ENCODE peak calls at places on chromosomes 16 and 17, in five cellular contexts. One of them, this sample, is unnamed.

GRCh38 chr16:30395155-30395991 is at the start of gene ZNF48:
- DNase-seq in AG09309: no peak
- DNase-seq in suprapubic skin: peak
- DNase-seq in bronchial epithelial cell: peak
- DNase-seq in WTC11: peak
- DNase-seq in this sample: peak

GRCh38 chr16:29862383-29862883 is 593 bp downstream of the CDIPT start:
- DNase-seq in suprapubic skin: no peak
- DNase-seq in WTC11: no peak
- DNase-seq in AG09309: no peak
- DNase-seq in bronchial epithelial cell: no peak
- DNase-seq in this sample: no peak

GRCh38 chr16:58418026-58418425 is 25.8 kb downstream of the GINS3 start:
- DNase-seq in suprapubic skin: no peak
- DNase-seq in AG09309: no peak
- DNase-seq in WTC11: no peak
- DNase-seq in bronchial epithelial cell: no peak
- DNase-seq in this sample: no peak

GRCh38 chr17:64378890-64379354 is 11.7 kb downstream of the PECAM1 start:
- DNase-seq in bronchial epithelial cell: no peak
- DNase-seq in WTC11: no peak
- DNase-seq in suprapubic skin: no peak
- DNase-seq in AG09309: no peak
- DNase-seq in this sample: no peak

GRCh38 chr17:50524838-50525237 is 7.7 kb upstream of the EPN3 start:
- DNase-seq in suprapubic skin: no peak
- DNase-seq in AG09309: no peak
- DNase-seq in WTC11: no peak
- DNase-seq in bronchial epithelial cell: no peak
- DNase-seq in this sample: no peak

GRCh38 chr16:67419931-67420330 is 3.7 kb upstream of the ZDHHC1 start:
- DNase-seq in AG09309: no peak
- DNase-seq in WTC11: no peak
- DNase-seq in bronchial epithelial cell: no peak
- DNase-seq in suprapubic skin: no peak
- DNase-seq in this sample: no peak

GRCh38 chr17:35790826-35791225 is 4.6 kb downstream of the MMP28 start:
- DNase-seq in suprapubic skin: peak
- DNase-seq in AG09309: no peak
- DNase-seq in bronchial epithelial cell: peak
- DNase-seq in WTC11: no peak
- DNase-seq in this sample: no peak

GRCh38 chr17:20771104-20771503 is 191.6 kb downstream of the CDRT15L2 start:
- DNase-seq in bronchial epithelial cell: no peak
- DNase-seq in WTC11: no peak
- DNase-seq in AG09309: no peak
- DNase-seq in suprapubic skin: no peak
- DNase-seq in this sample: no peak

GRCh38 chr17:18984273-18985114 is 20.1 kb downstream of the FAM83G start:
- DNase-seq in suprapubic skin: no peak
- DNase-seq in bronchial epithelial cell: no peak
- DNase-seq in AG09309: no peak
- DNase-seq in WTC11: no peak
- DNase-seq in this sample: no peak

GRCh38 chr16:569445-570254 is at the start of gene PIGQ:
- DNase-seq in WTC11: peak
- DNase-seq in bronchial epithelial cell: no peak
- DNase-seq in suprapubic skin: peak
- DNase-seq in AG09309: no peak
- DNase-seq in this sample: peak

GRCh38 chr17:77736207-77736600 is 222.3 kb upstream of the TNRC6C start:
- DNase-seq in suprapubic skin: peak
- DNase-seq in AG09309: no peak
- DNase-seq in WTC11: no peak
- DNase-seq in bronchial epithelial cell: no peak
- DNase-seq in this sample: no peak

GRCh38 chr16:56769674-56770073 is 39.7 kb downstream of the NUP93 start:
- DNase-seq in WTC11: no peak
- DNase-seq in suprapubic skin: no peak
- DNase-seq in AG09309: no peak
- DNase-seq in bronchial epithelial cell: peak
- DNase-seq in this sample: no peak

GRCh38 chr16:11612110-11612981 is 25.6 kb upstream of the LITAF start:
- DNase-seq in bronchial epithelial cell: peak
- DNase-seq in suprapubic skin: no peak
- DNase-seq in AG09309: no peak
- DNase-seq in WTC11: peak
- DNase-seq in this sample: no peak

GRCh38 chr17:69802045-69802740 is 272.8 kb upstream of the KCNJ16 start:
- DNase-seq in AG09309: no peak
- DNase-seq in suprapubic skin: no peak
- DNase-seq in bronchial epithelial cell: no peak
- DNase-seq in WTC11: no peak
- DNase-seq in this sample: no peak

GRCh38 chr17:15414502-15415348 is 52.7 kb downstream of the CDRT4 start:
- DNase-seq in suprapubic skin: no peak
- DNase-seq in AG09309: no peak
- DNase-seq in WTC11: no peak
- DNase-seq in bronchial epithelial cell: no peak
- DNase-seq in this sample: no peak

GRCh38 chr16:60979119-60979518 is 1057.1 kb downstream of the CDH8 start:
- DNase-seq in bronchial epithelial cell: no peak
- DNase-seq in AG09309: no peak
- DNase-seq in suprapubic skin: no peak
- DNase-seq in WTC11: no peak
- DNase-seq in this sample: no peak

GRCh38 chr17:77836557-77837041 is 121.9 kb upstream of the TNRC6C start:
- DNase-seq in WTC11: no peak
- DNase-seq in suprapubic skin: no peak
- DNase-seq in bronchial epithelial cell: peak
- DNase-seq in AG09309: no peak
- DNase-seq in this sample: no peak

GRCh38 chr17:55496094-55496881 is 15.0 kb downstream of the SMIM36 start:
- DNase-seq in bronchial epithelial cell: peak
- DNase-seq in AG09309: peak
- DNase-seq in WTC11: no peak
- DNase-seq in suprapubic skin: no peak
- DNase-seq in this sample: no peak

GRCh38 chr16:88633684-88634140 is 4.7 kb upstream of the IL17C start:
- DNase-seq in suprapubic skin: no peak
- DNase-seq in WTC11: peak
- DNase-seq in bronchial epithelial cell: peak
- DNase-seq in AG09309: no peak
- DNase-seq in this sample: no peak

GRCh38 chr17:67489273-67489672 is 112.2 kb downstream of the PITPNC1 start:
- DNase-seq in suprapubic skin: no peak
- DNase-seq in bronchial epithelial cell: no peak
- DNase-seq in AG09309: no peak
- DNase-seq in WTC11: no peak
- DNase-seq in this sample: no peak

DNA sequence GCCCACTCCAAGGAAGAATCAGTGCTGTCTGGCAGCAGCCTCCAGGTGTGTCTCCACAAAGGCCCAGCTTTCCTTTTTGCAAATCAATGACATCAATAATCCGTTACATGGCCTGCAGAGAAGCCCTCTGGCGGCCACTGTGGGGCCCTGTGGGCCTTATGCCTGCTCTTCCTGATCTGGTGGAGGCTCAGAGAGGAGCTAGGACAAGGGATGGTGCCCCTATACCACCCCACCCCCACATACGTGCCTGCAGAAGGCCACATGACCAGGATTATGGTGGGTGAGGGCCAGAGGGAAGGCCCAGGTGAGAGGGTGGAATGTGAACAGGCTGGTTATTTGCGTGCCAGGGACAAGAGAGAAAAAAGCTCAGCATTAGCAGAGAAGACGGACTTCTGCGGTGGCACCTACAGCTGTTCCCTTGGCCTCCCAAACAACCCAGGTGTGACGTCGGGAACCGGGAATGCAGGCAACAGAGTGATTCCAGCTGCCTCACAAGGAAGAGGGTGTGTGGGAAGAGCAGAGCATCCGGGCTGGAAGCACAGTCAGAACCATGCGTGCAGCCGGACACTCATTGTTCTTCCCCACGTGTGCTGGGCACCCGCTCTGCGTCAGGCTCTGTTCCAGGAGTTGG is 22.5 kb downstream of the EIF4A3 start:
- DNase-seq in suprapubic skin: peak
- DNase-seq in bronchial epithelial cell: peak
- DNase-seq in AG09309: no peak
- DNase-seq in WTC11: peak
- DNase-seq in this sample: peak
- TF ChIP-seq CTCF in suprapubic skin: no peak
- TF ChIP-seq CTCF in bronchial epithelial cell: peak
- TF ChIP-seq CTCF in AG09309: peak
- TF ChIP-seq CTCF in WTC11: peak
- TF ChIP-seq CTCF in this sample: peak

GRCh38 chr16:48365601-48366164 is 19.5 kb downstream of the SIAH1 start:
- DNase-seq in WTC11: peak
- DNase-seq in bronchial epithelial cell: peak
- DNase-seq in suprapubic skin: peak
- DNase-seq in AG09309: peak
- DNase-seq in this sample: peak
- TF ChIP-seq CTCF in WTC11: no peak
- TF ChIP-seq CTCF in bronchial epithelial cell: no peak
- TF ChIP-seq CTCF in suprapubic skin: no peak
- TF ChIP-seq CTCF in AG09309: no peak
- TF ChIP-seq CTCF in this sample: no peak

GRCh38 chr17:57834146-57834741 is 15.6 kb downstream of the MRPS23 start:
- DNase-seq in suprapubic skin: no peak
- DNase-seq in WTC11: peak
- DNase-seq in AG09309: no peak
- DNase-seq in bronchial epithelial cell: peak
- DNase-seq in this sample: no peak
- TF ChIP-seq CTCF in suprapubic skin: no peak
- TF ChIP-seq CTCF in WTC11: no peak
- TF ChIP-seq CTCF in AG09309: peak
- TF ChIP-seq CTCF in bronchial epithelial cell: peak
- TF ChIP-seq CTCF in this sample: no peak

DNA sequence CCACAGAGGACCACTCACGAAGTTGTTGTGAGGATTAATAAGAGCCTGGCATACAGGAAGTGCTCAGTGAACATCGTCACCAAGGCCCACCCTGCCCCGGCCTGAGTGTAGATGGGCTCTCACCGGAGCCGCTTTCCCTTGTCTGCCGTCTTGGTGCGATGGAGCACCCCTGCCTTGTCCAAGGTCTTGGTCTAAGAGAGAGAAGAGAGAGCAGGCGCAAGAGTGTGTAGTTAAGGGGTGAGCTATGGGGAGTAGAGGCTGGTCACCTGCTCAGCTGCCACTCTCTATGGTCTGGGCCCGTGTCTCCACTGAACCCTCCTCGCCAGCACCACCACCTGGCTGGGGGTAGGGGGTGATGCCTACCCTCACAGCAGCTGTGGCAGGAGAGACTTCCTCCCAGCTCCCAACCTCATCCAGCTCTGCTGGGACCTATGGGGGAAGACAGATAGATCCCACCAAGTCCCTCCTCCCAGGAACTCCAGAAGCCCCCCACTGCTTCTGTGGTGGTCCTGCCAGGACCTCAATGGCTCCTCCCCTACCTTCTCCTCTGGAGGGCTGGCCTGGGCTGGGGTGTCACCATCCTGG is 28.7 kb downstream of the ARHGAP27 start:
- DNase-seq in bronchial epithelial cell: no peak
- DNase-seq in suprapubic skin: no peak
- DNase-seq in WTC11: no peak
- DNase-seq in AG09309: no peak
- DNase-seq in this sample: no peak
- TF ChIP-seq CTCF in bronchial epithelial cell: no peak
- TF ChIP-seq CTCF in suprapubic skin: no peak
- TF ChIP-seq CTCF in WTC11: no peak
- TF ChIP-seq CTCF in AG09309: no peak
- TF ChIP-seq CTCF in this sample: no peak

GRCh38 chr17:1563786-1564613 is 1.4 kb upstream of the PITPNA start:
- DNase-seq in AG09309: no peak
- DNase-seq in WTC11: no peak
- DNase-seq in suprapubic skin: no peak
- DNase-seq in bronchial epithelial cell: no peak
- DNase-seq in this sample: no peak

GRCh38 chr17:1559743-1560581 is 2.6 kb downstream of the PITPNA start:
- DNase-seq in suprapubic skin: no peak
- DNase-seq in bronchial epithelial cell: no peak
- DNase-seq in AG09309: no peak
- DNase-seq in WTC11: no peak
- DNase-seq in this sample: no peak

GRCh38 chr17:1560582-1561170 is 1.9 kb downstream of the PITPNA start:
- DNase-seq in suprapubic skin: no peak
- DNase-seq in AG09309: no peak
- DNase-seq in bronchial epithelial cell: no peak
- DNase-seq in WTC11: no peak
- DNase-seq in this sample: no peak

GRCh38 chr17:1562178-1562643 is 381 bp downstream of the PITPNA start:
- DNase-seq in suprapubic skin: no peak
- DNase-seq in AG09309: no peak
- DNase-seq in WTC11: no peak
- DNase-seq in bronchial epithelial cell: no peak
- DNase-seq in this sample: peak

GRCh38 chr17:1561420-1562177 is 993 bp downstream of the PITPNA start:
- DNase-seq in suprapubic skin: no peak
- DNase-seq in bronchial epithelial cell: no peak
- DNase-seq in AG09309: no peak
- DNase-seq in WTC11: peak
- DNase-seq in this sample: peak
- TF ChIP-seq CTCF in suprapubic skin: no peak
- TF ChIP-seq CTCF in bronchial epithelial cell: peak
- TF ChIP-seq CTCF in AG09309: peak
- TF ChIP-seq CTCF in WTC11: no peak
- TF ChIP-seq CTCF in this sample: peak

DNA sequence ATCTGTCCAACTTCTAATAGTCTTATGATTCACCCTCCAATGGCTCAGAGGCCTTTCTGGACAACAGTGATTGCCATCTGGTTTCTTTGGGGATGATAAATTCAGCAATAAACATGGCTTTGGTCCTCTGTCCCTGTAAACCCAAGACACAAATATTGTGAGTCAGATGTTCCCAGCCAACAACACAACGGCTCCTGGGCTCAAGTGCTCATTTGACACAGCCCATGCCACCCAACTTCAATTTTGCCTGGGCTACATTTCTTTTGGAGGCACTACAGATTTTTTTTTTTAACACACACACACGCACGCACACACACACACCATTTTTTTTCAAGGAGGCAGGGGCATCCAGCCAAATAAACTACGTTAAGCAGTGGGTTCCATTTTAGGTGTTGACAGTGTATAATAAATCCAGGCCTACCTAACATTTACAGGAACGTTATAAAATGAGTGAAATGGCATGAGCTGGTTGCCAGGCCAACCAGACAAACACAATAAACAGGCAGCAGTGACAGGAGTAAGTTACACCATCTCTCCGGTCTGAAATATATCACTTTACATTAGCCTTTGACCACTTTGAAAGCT is 939.9 kb upstream of the SOX9 start:
- DNase-seq in suprapubic skin: no peak
- DNase-seq in bronchial epithelial cell: peak
- DNase-seq in WTC11: no peak
- DNase-seq in AG09309: peak
- DNase-seq in this sample: no peak
- TF ChIP-seq CTCF in suprapubic skin: no peak
- TF ChIP-seq CTCF in bronchial epithelial cell: no peak
- TF ChIP-seq CTCF in WTC11: no peak
- TF ChIP-seq CTCF in AG09309: no peak
- TF ChIP-seq CTCF in this sample: no peak